ENCODE peak calls at places on chromosomes 5 and 9, in five cellular contexts. Z, E, L, S and G are unnamed samples.

GRCh38 chr5:143390258-143390657 is 13.2 kb downstream of the NR3C1 start:
- DNase-seq in Z (no peak), E (no peak), L (no peak), S (no peak), G (no peak)

GRCh38 chr5:32100230-32100629 is 73.9 kb downstream of the GOLPH3 start:
- DNase-seq in Z (no peak), E (no peak), L (no peak), S (no peak), G (no peak)

GRCh38 chr9:95211028-95211427 is 106.5 kb downstream of the FANCC start:
- DNase-seq in Z (no peak), E (no peak), L (no peak), S (no peak), G (no peak)

GRCh38 chr5:54442271-54442670 is 13.2 kb upstream of the HSPB3 start:
- DNase-seq in Z (no peak), E (no peak), L (no peak), S (no peak), G (no peak)

GRCh38 chr9:95801797-95802196 is 73.7 kb upstream of the ERCC6L2 start:
- DNase-seq in Z (no peak), E (no peak), L (no peak), S (no peak), G (no peak)

GRCh38 chr9:93964685-93965084 is 9.5 kb upstream of the BARX1 start:
- DNase-seq in Z (no peak), E (peak; percentile 20), L (no peak), S (no peak), G (no peak)

GRCh38 chr5:115888027-115888426 is 46.3 kb downstream of the AP3S1 start:
- DNase-seq in Z (no peak), E (no peak), L (peak; percentile 7), S (no peak), G (no peak)

GRCh38 chr5:53520813-53521212 is 39.6 kb upstream of the NDUFS4 start:
- DNase-seq in Z (no peak), E (no peak), L (no peak), S (no peak), G (no peak)

GRCh38 chr9:101409079-101409477 is 10.4 kb downstream of the ZNF189 start:
- DNase-seq in Z (no peak), E (no peak), L (no peak), S (no peak), G (no peak)

GRCh38 chr9:133238851-133239532 is 29.9 kb upstream of the OBP2B start:
- DNase-seq in Z (no peak), E (peak; percentile 72), L (no peak), S (no peak), G (peak; percentile 53)

GRCh38 chr9:133377721-133378216 is 1.6 kb downstream of the STKLD1 start:
- DNase-seq in Z (no peak), E (no peak), L (no peak), S (no peak), G (no peak)

GRCh38 chr9:122386316-122386872 is 15.6 kb downstream of the PTGS1 start:
- DNase-seq in Z (no peak), E (no peak), L (no peak), S (no peak), G (no peak)

GRCh38 chr9:114000671-114001409 is 77.3 kb downstream of the AMBP start:
- DNase-seq in Z (no peak), E (peak; percentile 11), L (no peak), S (no peak), G (no peak)

GRCh38 chr5:8366296-8366695 is 497.3 kb downstream of the MTRR start:
- DNase-seq in Z (no peak), E (no peak), L (no peak), S (no peak), G (no peak)

GRCh38 chr9:130846487-130847305 is 11.6 kb downstream of the ABL1 start:
- DNase-seq in Z (no peak), E (no peak), L (no peak), S (peak; percentile 98), G (peak; percentile 72)

GRCh38 chr5:34574976-34575467 is 81.1 kb upstream of the RAI14 start:
- DNase-seq in Z (no peak), E (no peak), L (no peak), S (no peak), G (no peak)